ENCODE peak calls at places on chromosomes 16 and 17, in eight cellular contexts. D, X, T, Z, A, O, H and P are unnamed samples.

GRCh38 chr16:70630960-70631745 is 15.2 kb upstream of the IL34 start:
- DNase-seq in T (no peak), O (no peak), X (no peak), H (no peak), D (no peak), A (peak), Z (no peak), P (no peak)

GRCh38 chr17:9424071-9424640 is 151.5 kb downstream of the STX8 start:
- DNase-seq in X (no peak), T (no peak), Z (no peak), A (no peak), O (no peak), H (no peak), D (no peak), P (no peak)

GRCh38 chr16:75789237-75789636 is 62.9 kb upstream of the CPHXL start:
- DNase-seq in X (peak), O (peak), T (peak), H (peak), D (peak), Z (no peak), A (peak), P (peak)

GRCh38 chr16:88561485-88562369 is 8.5 kb upstream of the ZC3H18 start:
- DNase-seq in H (peak), A (peak), D (peak), X (peak), Z (peak), T (peak), O (peak), P (peak)

GRCh38 chr17:49076575-49077384 is 55.8 kb upstream of the B4GALNT2 start:
- DNase-seq in O (peak), X (peak), T (peak), A (peak), H (no peak), Z (no peak), D (peak), P (peak)

GRCh38 chr17:13024033-13024432 is 6.2 kb upstream of the ELAC2 start:
- DNase-seq in O (no peak), H (peak), Z (no peak), D (no peak), X (no peak), T (no peak), A (no peak), P (no peak)

GRCh38 chr16:13873835-13874438 is 46.0 kb upstream of the ERCC4 start:
- DNase-seq in X (no peak), Z (no peak), T (peak), A (peak), H (no peak), O (peak), D (no peak), P (no peak)

GRCh38 chr17:21090889-21091618 is 35.7 kb upstream of the DHRS7B start:
- DNase-seq in T (no peak), O (no peak), H (no peak), X (no peak), A (peak), Z (no peak), D (no peak), P (no peak)

GRCh38 chr16:4257646-4258556 is 14.9 kb downstream of the TFAP4 start:
- DNase-seq in A (no peak), O (no peak), X (peak), Z (no peak), D (no peak), T (no peak), H (no peak), P (no peak)

GRCh38 chr17:28725660-28726395 is at the start of gene TLCD1:
- DNase-seq in D (peak), X (peak), H (peak), Z (peak), T (peak), A (peak), O (no peak), P (peak)